ENCODE peak calls at places on chromosomes 2 and 18, in eight cellular contexts. T is ovary; V is upper lobe of right lung; U is neural progenitor cell; S is Peyer's patch; G is SK-N-SH; L is tibial nerve; D is CD8-positive, alpha-beta memory T cell. W is an unnamed sample.

GRCh38 chr2:69203166-69203985 is 183.7 kb downstream of the GFPT1 start:
- DNase-seq in T (no peak), V (no peak), U (no peak), S (no peak), G (no peak), L (no peak), D (no peak), W (no peak)

GRCh38 chr2:31353121-31353520 is 61.4 kb downstream of the XDH start:
- DNase-seq in T (no peak), V (no peak), U (no peak), S (no peak), G (no peak), L (no peak), D (no peak), W (no peak)

GRCh38 chr2:202883987-202884675 is 12.6 kb upstream of the ICA1L start:
- DNase-seq in T (no peak), V (no peak), U (no peak), S (no peak), G (no peak), L (no peak), D (no peak), W (no peak)

GRCh38 chr2:128284841-128285240 is 33.8 kb downstream of the HS6ST1 start:
- DNase-seq in T (peak; percentile 19), V (no peak), U (no peak), S (no peak), G (no peak), L (no peak), D (no peak), W (peak; percentile 7)

GRCh38 chr2:239187464-239188253 is 213.2 kb downstream of the HDAC4 start:
- DNase-seq in T (no peak), V (peak; percentile 55), U (no peak), S (no peak), G (no peak), L (no peak), D (no peak), W (peak; percentile 4)

GRCh38 chr2:219675206-219675605 is 47.8 kb downstream of the SLC4A3 start:
- DNase-seq in T (no peak), V (no peak), U (no peak), S (no peak), G (no peak), L (no peak), D (no peak), W (no peak)

GRCh38 chr2:37892436-37893114 is 32.5 kb upstream of the RMDN2 start:
- DNase-seq in T (no peak), V (no peak), U (no peak), S (peak; percentile 49), G (no peak), L (no peak), D (no peak), W (no peak)

GRCh38 chr18:75111673-75112485 is 97.1 kb downstream of the PTGR3 start:
- DNase-seq in T (no peak), V (no peak), U (no peak), S (no peak), G (no peak), L (no peak), D (no peak), W (no peak)

GRCh38 chr2:187951470-187952218 is 340.0 kb upstream of the GULP1 start:
- DNase-seq in T (no peak), V (no peak), U (no peak), S (no peak), G (no peak), L (no peak), D (no peak), W (no peak)

GRCh38 chr2:95272299-95272751 is 1.9 kb upstream of the PROM2 start:
- DNase-seq in T (no peak), V (no peak), U (no peak), S (no peak), G (no peak), L (no peak), D (no peak), W (no peak)

GRCh38 chr2:159737917-159738296 is 25.6 kb downstream of the MARCHF7 start:
- DNase-seq in T (no peak), V (no peak), U (no peak), S (no peak), G (no peak), L (no peak), D (no peak), W (peak; percentile 33)
- H3K36me3 ChIP-seq in T (no peaks in the 10 kb centered on the region), V (peaks cover 43% of the 10 kb centered on the region), U (peaks cover 41% of the 10 kb centered on the region), S (no peaks in the 10 kb centered on the region), G (peaks cover 76% of the 10 kb centered on the region), L (peaks cover 15% of the 10 kb centered on the region), D (peaks cover 19% of the 10 kb centered on the region), W (peaks cover 56% of the 10 kb centered on the region)

GRCh38 chr2:100009743-100010142 is 132.6 kb downstream of the AFF3 start:
- DNase-seq in T (no peak), V (no peak), U (no peak), S (no peak), G (no peak), L (no peak), D (no peak), W (no peak)

GRCh38 chr2:100004959-100005387 is 137.4 kb downstream of the AFF3 start:
- DNase-seq in T (no peak), V (no peak), U (no peak), S (no peak), G (no peak), L (no peak), D (no peak), W (no peak)

GRCh38 chr2:100004348-100004884 is 138.0 kb downstream of the AFF3 start:
- DNase-seq in T (no peak), V (no peak), U (no peak), S (no peak), G (no peak), L (no peak), D (no peak), W (no peak)

GRCh38 chr2:100008960-100009359 is 133.4 kb downstream of the AFF3 start:
- DNase-seq in T (no peak), V (no peak), U (no peak), S (no peak), G (no peak), L (no peak), D (no peak), W (no peak)

GRCh38 chr2:100006516-100006915 is 135.9 kb downstream of the AFF3 start:
- DNase-seq in T (no peak), V (no peak), U (no peak), S (no peak), G (no peak), L (no peak), D (no peak), W (no peak)
- H3K36me3 ChIP-seq in T (no peaks in the 10 kb centered on the region), V (no peaks in the 10 kb centered on the region), U (no peaks in the 10 kb centered on the region), S (no peaks in the 10 kb centered on the region), G (no peaks in the 10 kb centered on the region), L (no peaks in the 10 kb centered on the region), D (no peaks in the 10 kb centered on the region), W (no peaks in the 10 kb centered on the region)

GRCh38 chr2:105879106-105879797 is 134.5 kb downstream of the NCK2 start:
- DNase-seq in T (no peak), V (no peak), U (no peak), S (no peak), G (no peak), L (no peak), D (no peak), W (no peak)

GRCh38 chr2:105879798-105880300 is 135.1 kb downstream of the NCK2 start:
- DNase-seq in T (no peak), V (no peak), U (no peak), S (no peak), G (no peak), L (no peak), D (no peak), W (no peak)

GRCh38 chr2:105881286-105882136 is 136.8 kb downstream of the NCK2 start:
- DNase-seq in T (no peak), V (no peak), U (no peak), S (no peak), G (no peak), L (no peak), D (no peak), W (no peak)

GRCh38 chr2:105882920-105883319 is 138.2 kb downstream of the NCK2 start:
- DNase-seq in T (no peak), V (no peak), U (no peak), S (no peak), G (no peak), L (no peak), D (no peak), W (no peak)

DNA sequence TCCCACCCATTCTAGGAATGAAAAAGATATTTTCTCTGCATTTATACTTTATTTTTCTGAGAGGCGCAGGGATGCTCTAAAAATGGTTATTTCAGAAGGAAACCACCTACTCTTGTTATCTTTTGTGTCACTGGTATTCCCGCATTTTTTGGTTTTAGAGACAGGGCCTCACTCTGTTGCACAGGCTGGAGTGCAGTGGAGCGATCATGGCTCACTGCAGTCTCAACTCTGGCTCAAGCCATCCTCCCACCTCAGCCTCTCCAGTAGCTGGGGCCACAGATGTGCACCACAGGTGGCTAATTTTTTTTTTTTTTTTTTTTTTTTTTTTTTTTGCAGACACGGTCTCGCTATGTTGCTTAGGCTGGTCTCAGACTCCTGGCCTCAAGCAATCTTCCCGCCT is 135.9 kb downstream of the NCK2 start:
- DNase-seq in T (no peak), V (no peak), U (no peak), S (no peak), G (no peak), L (no peak), D (no peak), W (no peak)
- H3K36me3 ChIP-seq in T (no peaks in the 10 kb centered on the region), V (peaks cover 7% of the 10 kb centered on the region), U (no peaks in the 10 kb centered on the region), S (no peaks in the 10 kb centered on the region), G (no peaks in the 10 kb centered on the region), L (peaks cover 10% of the 10 kb centered on the region), D (peaks cover 12% of the 10 kb centered on the region), W (peaks cover 15% of the 10 kb centered on the region)

DNA sequence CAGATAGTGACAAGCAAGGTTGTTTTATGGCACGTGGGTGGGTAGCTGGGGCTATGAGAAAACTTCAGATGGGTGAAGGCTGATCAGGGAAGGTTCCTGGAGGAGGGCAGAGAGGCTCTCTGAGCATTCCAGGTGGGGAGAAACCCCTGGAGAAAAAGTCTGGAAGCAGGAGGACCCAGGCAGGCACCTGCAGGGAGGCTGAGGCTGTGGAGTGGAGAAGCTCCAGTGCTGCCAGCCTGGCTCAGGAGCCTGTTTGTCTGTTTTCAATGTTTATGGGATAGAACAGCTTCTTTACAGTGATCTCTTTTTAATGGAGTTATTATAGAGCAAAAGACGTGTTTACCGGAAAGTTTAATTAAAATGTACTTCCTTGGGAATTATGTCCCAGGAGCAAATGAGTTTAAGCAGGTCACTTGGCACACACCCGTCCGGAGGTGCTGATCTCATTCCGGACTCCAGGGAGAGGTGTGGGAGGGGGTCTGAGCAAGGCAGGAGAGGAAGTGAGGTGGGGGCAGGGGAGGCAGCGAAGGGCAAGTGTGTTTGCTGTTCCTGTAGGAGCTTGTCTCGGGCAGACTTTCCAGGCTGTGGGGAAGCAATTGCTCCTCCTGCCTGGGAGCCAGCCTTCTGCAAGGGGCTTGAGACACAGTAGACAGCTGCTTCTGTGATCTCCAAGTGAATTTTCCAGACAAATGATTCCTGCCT is 239.5 kb downstream of the MYCN start:
- DNase-seq in T (no peak), V (no peak), U (no peak), S (no peak), G (no peak), L (no peak), D (no peak), W (no peak)
- H3K36me3 ChIP-seq in T (no peaks in the 10 kb centered on the region), V (no peaks in the 10 kb centered on the region), U (no peaks in the 10 kb centered on the region), S (no peaks in the 10 kb centered on the region), G (no peaks in the 10 kb centered on the region), L (no peaks in the 10 kb centered on the region), D (no peaks in the 10 kb centered on the region), W (no peaks in the 10 kb centered on the region)

GRCh38 chr2:134433469-134433868 is 179.6 kb downstream of the MGAT5 start:
- DNase-seq in T (no peak), V (no peak), U (no peak), S (no peak), G (no peak), L (no peak), D (no peak), W (no peak)
- H3K36me3 ChIP-seq in T (no peaks in the 10 kb centered on the region), V (peaks cover 8% of the 10 kb centered on the region), U (no peaks in the 10 kb centered on the region), S (no peaks in the 10 kb centered on the region), G (peaks cover 3% of the 10 kb centered on the region), L (peaks cover 3% of the 10 kb centered on the region), D (peaks cover 36% of the 10 kb centered on the region), W (peaks cover 90% of the 10 kb centered on the region)

GRCh38 chr2:159725713-159726112 is 13.4 kb downstream of the MARCHF7 start:
- DNase-seq in T (no peak), V (no peak), U (no peak), S (no peak), G (no peak), L (no peak), D (no peak), W (no peak)
- H3K36me3 ChIP-seq in T (no peaks in the 10 kb centered on the region), V (peaks cover 23% of the 10 kb centered on the region), U (peaks cover 26% of the 10 kb centered on the region), S (no peaks in the 10 kb centered on the region), G (peaks cover 89% of the 10 kb centered on the region), L (peaks cover 6% of the 10 kb centered on the region), D (peaks cover 7% of the 10 kb centered on the region), W (peaks cover 25% of the 10 kb centered on the region)

W was measured in left ventricle myocardium inferior.